ENCODE peak calls at places on chromosomes 1 and 21, in five cellular contexts. One of them, this sample, is unnamed.

GRCh38 chr1:170194451-170194850 is 48.7 kb downstream of the NTMT2 start:
- DNase-seq in omental fat pad: no peak
- DNase-seq in GM23338: no peak
- DNase-seq in heart right ventricle: no peak
- DNase-seq in CD4-positive, alpha-beta T cell: no peak
- DNase-seq in this sample: no peak

GRCh38 chr1:224745388-224745787 is 129.3 kb downstream of the CNIH3 start:
- DNase-seq in omental fat pad: no peak
- DNase-seq in GM23338: no peak
- DNase-seq in heart right ventricle: no peak
- DNase-seq in CD4-positive, alpha-beta T cell: no peak
- DNase-seq in this sample: no peak

GRCh38 chr1:118145736-118146135 is 39.3 kb downstream of the SPAG17 start:
- DNase-seq in omental fat pad: no peak
- DNase-seq in GM23338: no peak
- DNase-seq in heart right ventricle: no peak
- DNase-seq in CD4-positive, alpha-beta T cell: no peak
- DNase-seq in this sample: no peak

GRCh38 chr1:38272515-38272914 is 225.9 kb upstream of the POU3F1 start:
- DNase-seq in omental fat pad: no peak
- DNase-seq in GM23338: no peak
- DNase-seq in heart right ventricle: no peak
- DNase-seq in CD4-positive, alpha-beta T cell: no peak
- DNase-seq in this sample: no peak

GRCh38 chr1:175192630-175193338 is at the start of gene KIAA0040:
- DNase-seq in omental fat pad: peak; percentile 61
- DNase-seq in GM23338: peak; percentile 74
- DNase-seq in heart right ventricle: peak; percentile 87
- DNase-seq in CD4-positive, alpha-beta T cell: peak; percentile 35
- DNase-seq in this sample: no peak

GRCh38 chr1:40404670-40405462 is 31.3 kb downstream of the SMAP2 start:
- DNase-seq in omental fat pad: no peak
- DNase-seq in GM23338: peak; percentile 66
- DNase-seq in heart right ventricle: peak; percentile 27
- DNase-seq in CD4-positive, alpha-beta T cell: no peak
- DNase-seq in this sample: no peak

GRCh38 chr1:35675773-35676172 is 34.4 kb upstream of the PSMB2 start:
- DNase-seq in omental fat pad: no peak
- DNase-seq in GM23338: no peak
- DNase-seq in heart right ventricle: no peak
- DNase-seq in CD4-positive, alpha-beta T cell: no peak
- DNase-seq in this sample: no peak

GRCh38 chr1:183635112-183635605 is 424 bp downstream of the ARPC5 start:
- DNase-seq in omental fat pad: peak; percentile 29
- DNase-seq in GM23338: peak; percentile 54
- DNase-seq in heart right ventricle: peak; percentile 39
- DNase-seq in CD4-positive, alpha-beta T cell: no peak
- DNase-seq in this sample: peak; percentile 71

GRCh38 chr21:40534886-40535285 is 312.1 kb downstream of the DSCAM start:
- DNase-seq in omental fat pad: no peak
- DNase-seq in GM23338: no peak
- DNase-seq in heart right ventricle: no peak
- DNase-seq in CD4-positive, alpha-beta T cell: no peak
- DNase-seq in this sample: no peak

GRCh38 chr1:29297476-29297875 is 61.2 kb downstream of the PTPRU start:
- DNase-seq in omental fat pad: no peak
- DNase-seq in GM23338: no peak
- DNase-seq in heart right ventricle: no peak
- DNase-seq in CD4-positive, alpha-beta T cell: no peak
- DNase-seq in this sample: no peak

GRCh38 chr1:172948457-172948856 is 102.3 kb downstream of the TNFSF18 start:
- DNase-seq in omental fat pad: no peak
- DNase-seq in GM23338: no peak
- DNase-seq in heart right ventricle: no peak
- DNase-seq in CD4-positive, alpha-beta T cell: no peak
- DNase-seq in this sample: no peak

GRCh38 chr1:54120018-54120697 is 32.6 kb downstream of the CDCP2 start:
- DNase-seq in omental fat pad: no peak
- DNase-seq in GM23338: no peak
- DNase-seq in heart right ventricle: no peak
- DNase-seq in CD4-positive, alpha-beta T cell: no peak
- DNase-seq in this sample: no peak

GRCh38 chr1:180156631-180157091 is 2.0 kb downstream of the QSOX1 start:
- DNase-seq in omental fat pad: no peak
- DNase-seq in GM23338: no peak
- DNase-seq in heart right ventricle: no peak
- DNase-seq in CD4-positive, alpha-beta T cell: no peak
- DNase-seq in this sample: no peak

GRCh38 chr1:2253797-2254480 is 25.8 kb downstream of the SKI start:
- DNase-seq in omental fat pad: no peak
- DNase-seq in GM23338: no peak
- DNase-seq in heart right ventricle: no peak
- DNase-seq in CD4-positive, alpha-beta T cell: no peak
- DNase-seq in this sample: no peak

GRCh38 chr1:241972703-241973375 is 15.3 kb downstream of the BECN2 start:
- DNase-seq in omental fat pad: no peak
- DNase-seq in GM23338: peak; percentile 70
- DNase-seq in heart right ventricle: no peak
- DNase-seq in CD4-positive, alpha-beta T cell: no peak
- DNase-seq in this sample: peak; percentile 77

GRCh38 chr1:209257021-209257420 is 326.5 kb upstream of the CAMK1G start:
- DNase-seq in omental fat pad: no peak
- DNase-seq in GM23338: no peak
- DNase-seq in heart right ventricle: no peak
- DNase-seq in CD4-positive, alpha-beta T cell: no peak
- DNase-seq in this sample: no peak

GRCh38 chr1:243851129-243851756 is 1.2 kb upstream of the AKT3 start:
- DNase-seq in omental fat pad: peak; percentile 27
- DNase-seq in GM23338: no peak
- DNase-seq in heart right ventricle: peak; percentile 27
- DNase-seq in CD4-positive, alpha-beta T cell: no peak
- DNase-seq in this sample: no peak

GRCh38 chr1:192951961-192952460 is 107.1 kb downstream of the UCHL5 start:
- DNase-seq in omental fat pad: no peak
- DNase-seq in GM23338: no peak
- DNase-seq in heart right ventricle: peak; percentile 17
- DNase-seq in CD4-positive, alpha-beta T cell: no peak
- DNase-seq in this sample: no peak

GRCh38 chr1:155003227-155003765 is 694 bp downstream of the ZBTB7B start:
- DNase-seq in omental fat pad: no peak
- DNase-seq in GM23338: peak; percentile 59
- DNase-seq in heart right ventricle: no peak
- DNase-seq in CD4-positive, alpha-beta T cell: no peak
- DNase-seq in this sample: no peak

GRCh38 chr1:43770111-43770510 is 62.8 kb downstream of the ST3GAL3 start:
- DNase-seq in omental fat pad: no peak
- DNase-seq in GM23338: no peak
- DNase-seq in heart right ventricle: no peak
- DNase-seq in CD4-positive, alpha-beta T cell: no peak
- DNase-seq in this sample: no peak

GRCh38 chr1:117754061-117754969 is 148.5 kb downstream of the TENT5C start:
- DNase-seq in omental fat pad: no peak
- DNase-seq in GM23338: peak; percentile 93
- DNase-seq in heart right ventricle: peak; percentile 65
- DNase-seq in CD4-positive, alpha-beta T cell: peak; percentile 35
- DNase-seq in this sample: no peak

GRCh38 chr1:184905601-184906322 is 68.5 kb downstream of the NIBAN1 start:
- DNase-seq in omental fat pad: no peak
- DNase-seq in GM23338: no peak
- DNase-seq in heart right ventricle: no peak
- DNase-seq in CD4-positive, alpha-beta T cell: no peak
- DNase-seq in this sample: no peak

GRCh38 chr1:190029441-190029840 is 448.2 kb downstream of the BRINP3 start:
- DNase-seq in omental fat pad: no peak
- DNase-seq in GM23338: no peak
- DNase-seq in heart right ventricle: no peak
- DNase-seq in CD4-positive, alpha-beta T cell: no peak
- DNase-seq in this sample: no peak

GRCh38 chr1:46221749-46222148 is 18.6 kb downstream of the LURAP1 start:
- DNase-seq in omental fat pad: no peak
- DNase-seq in GM23338: peak; percentile 75
- DNase-seq in heart right ventricle: no peak
- DNase-seq in CD4-positive, alpha-beta T cell: no peak
- DNase-seq in this sample: no peak

GRCh38 chr1:228471762-228472398 is 15.3 kb upstream of the RNF187 start:
- DNase-seq in omental fat pad: no peak
- DNase-seq in GM23338: peak; percentile 93
- DNase-seq in heart right ventricle: no peak
- DNase-seq in CD4-positive, alpha-beta T cell: no peak
- DNase-seq in this sample: no peak

GRCh38 chr1:145918992-145919939 is 749 bp upstream of the PEX11B start:
- DNase-seq in omental fat pad: no peak
- DNase-seq in GM23338: peak; percentile 60
- DNase-seq in heart right ventricle: peak; percentile 49
- DNase-seq in CD4-positive, alpha-beta T cell: no peak
- DNase-seq in this sample: no peak

GRCh38 chr1:178867670-178868069 is 3.2 kb downstream of the ANGPTL1 start:
- DNase-seq in omental fat pad: no peak
- DNase-seq in GM23338: no peak
- DNase-seq in heart right ventricle: no peak
- DNase-seq in CD4-positive, alpha-beta T cell: no peak
- DNase-seq in this sample: no peak

GRCh38 chr1:164765557-164765956 is 206.6 kb downstream of the PBX1 start:
- DNase-seq in omental fat pad: no peak
- DNase-seq in GM23338: no peak
- DNase-seq in heart right ventricle: no peak
- DNase-seq in CD4-positive, alpha-beta T cell: no peak
- DNase-seq in this sample: no peak

GRCh38 chr1:167791281-167792209 is 69.8 kb downstream of the MPZL1 start:
- DNase-seq in omental fat pad: peak; percentile 64
- DNase-seq in GM23338: peak; percentile 23
- DNase-seq in heart right ventricle: peak; percentile 50
- DNase-seq in CD4-positive, alpha-beta T cell: no peak
- DNase-seq in this sample: no peak

GRCh38 chr1:211581521-211581920 is 2.6 kb upstream of the SLC30A1 start:
- DNase-seq in omental fat pad: no peak
- DNase-seq in GM23338: no peak
- DNase-seq in heart right ventricle: no peak
- DNase-seq in CD4-positive, alpha-beta T cell: no peak
- DNase-seq in this sample: no peak

GRCh38 chr1:152870831-152871730 is 7.0 kb upstream of the SMCP start:
- DNase-seq in omental fat pad: no peak
- DNase-seq in GM23338: peak; percentile 91
- DNase-seq in heart right ventricle: no peak
- DNase-seq in CD4-positive, alpha-beta T cell: no peak
- DNase-seq in this sample: no peak

GRCh38 chr1:60573726-60574409 is 500.3 kb upstream of the C1orf87 start:
- DNase-seq in omental fat pad: no peak
- DNase-seq in GM23338: no peak
- DNase-seq in heart right ventricle: no peak
- DNase-seq in CD4-positive, alpha-beta T cell: no peak
- DNase-seq in this sample: no peak

GRCh38 chr21:45383111-45383614 is 21.8 kb upstream of the COL18A1 start:
- DNase-seq in omental fat pad: no peak
- DNase-seq in GM23338: no peak
- DNase-seq in heart right ventricle: no peak
- DNase-seq in CD4-positive, alpha-beta T cell: no peak
- DNase-seq in this sample: no peak

GRCh38 chr1:116418091-116418830 is 45.2 kb downstream of the ATP1A1 start:
- DNase-seq in omental fat pad: peak; percentile 75
- DNase-seq in GM23338: peak; percentile 90
- DNase-seq in heart right ventricle: peak; percentile 83
- DNase-seq in CD4-positive, alpha-beta T cell: peak; percentile 86
- DNase-seq in this sample: peak; percentile 88

GRCh38 chr1:248858096-248858890 is 592 bp downstream of the ZNF692 start:
- DNase-seq in omental fat pad: no peak
- DNase-seq in GM23338: peak; percentile 89
- DNase-seq in heart right ventricle: peak; percentile 48
- DNase-seq in CD4-positive, alpha-beta T cell: no peak
- DNase-seq in this sample: peak; percentile 79

GRCh38 chr1:214552174-214552608 is 789 bp upstream of the PTPN14 start:
- DNase-seq in omental fat pad: no peak
- DNase-seq in GM23338: peak; percentile 97
- DNase-seq in heart right ventricle: peak; percentile 69
- DNase-seq in CD4-positive, alpha-beta T cell: no peak
- DNase-seq in this sample: no peak

GRCh38 chr21:34986561-34987533 is 62.3 kb downstream of the RUNX1 start:
- DNase-seq in omental fat pad: no peak
- DNase-seq in GM23338: peak; percentile 43
- DNase-seq in heart right ventricle: no peak
- DNase-seq in CD4-positive, alpha-beta T cell: peak; percentile 66
- DNase-seq in this sample: no peak
- TF ChIP-seq CTCF in omental fat pad: no peak
- TF ChIP-seq CTCF in GM23338: no peak
- TF ChIP-seq CTCF in heart right ventricle: no peak
- TF ChIP-seq CTCF in CD4-positive, alpha-beta T cell: no peak
- TF ChIP-seq CTCF in this sample: peak; percentile 15

DNA sequence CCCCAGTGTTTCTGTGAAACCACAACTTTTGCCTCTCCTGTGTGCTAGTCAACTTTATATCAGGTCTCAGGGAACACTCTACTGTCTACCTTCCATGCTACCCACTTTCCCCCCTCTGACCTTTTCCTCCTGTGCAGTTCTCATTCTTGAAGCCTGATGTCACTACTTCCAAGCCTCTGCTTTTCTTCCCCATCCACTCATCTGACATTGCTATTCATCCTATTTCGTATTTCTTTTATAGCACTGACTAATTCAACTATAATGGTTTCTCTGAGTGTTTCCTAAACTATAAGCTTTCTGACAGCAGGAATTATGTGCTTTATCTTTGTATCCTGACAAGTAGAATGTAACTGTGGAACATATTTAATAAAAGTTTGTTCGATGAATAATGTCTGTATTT is 18.2 kb upstream of the DPH5 start:
- DNase-seq in omental fat pad: no peak
- DNase-seq in GM23338: no peak
- DNase-seq in heart right ventricle: no peak
- DNase-seq in CD4-positive, alpha-beta T cell: no peak
- DNase-seq in this sample: no peak
- TF ChIP-seq CTCF in omental fat pad: no peak
- TF ChIP-seq CTCF in GM23338: no peak
- TF ChIP-seq CTCF in heart right ventricle: peak; percentile 8
- TF ChIP-seq CTCF in CD4-positive, alpha-beta T cell: no peak
- TF ChIP-seq CTCF in this sample: no peak

GRCh38 chr1:57770236-57770635 is 346.4 kb upstream of the DAB1 start:
- DNase-seq in omental fat pad: no peak
- DNase-seq in GM23338: no peak
- DNase-seq in heart right ventricle: no peak
- DNase-seq in CD4-positive, alpha-beta T cell: no peak
- DNase-seq in this sample: no peak

DNA sequence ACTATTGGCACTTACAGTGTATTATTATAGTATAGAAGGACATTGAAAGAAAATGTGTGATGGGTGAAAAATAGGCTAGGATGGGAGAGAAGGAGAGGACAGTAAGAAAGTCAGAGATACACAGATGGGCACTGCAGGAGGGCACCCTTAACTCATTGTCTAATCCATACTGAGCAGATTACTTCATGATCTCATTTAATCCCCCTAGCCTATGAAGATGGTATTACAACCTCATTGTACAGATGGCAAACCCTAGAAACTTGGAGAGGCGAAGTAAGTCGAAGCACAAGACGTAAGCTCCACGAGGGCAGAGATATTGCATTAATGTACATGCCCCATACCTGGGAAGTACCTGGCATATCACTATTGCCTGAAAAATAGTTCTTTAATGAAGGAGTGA is 346.9 kb upstream of the DAB1 start:
- DNase-seq in omental fat pad: no peak
- DNase-seq in GM23338: peak; percentile 77
- DNase-seq in heart right ventricle: no peak
- DNase-seq in CD4-positive, alpha-beta T cell: no peak
- DNase-seq in this sample: no peak
- TF ChIP-seq CTCF in omental fat pad: no peak
- TF ChIP-seq CTCF in GM23338: peak; percentile 47
- TF ChIP-seq CTCF in heart right ventricle: peak; percentile 9
- TF ChIP-seq CTCF in CD4-positive, alpha-beta T cell: peak; percentile 10
- TF ChIP-seq CTCF in this sample: peak; percentile 60

GRCh38 chr1:20105856-20106255 is 13.5 kb downstream of the PLA2G2D start:
- DNase-seq in omental fat pad: no peak
- DNase-seq in GM23338: no peak
- DNase-seq in heart right ventricle: no peak
- DNase-seq in CD4-positive, alpha-beta T cell: no peak
- DNase-seq in this sample: no peak
- TF ChIP-seq CTCF in omental fat pad: no peak
- TF ChIP-seq CTCF in GM23338: no peak
- TF ChIP-seq CTCF in heart right ventricle: no peak
- TF ChIP-seq CTCF in CD4-positive, alpha-beta T cell: no peak
- TF ChIP-seq CTCF in this sample: no peak

This sample was measured in type B pancreatic cell.